ENCODE peak calls at places on chromosomes 5 and 9, in five cellular contexts. R is HCT116, M is HepG2, O is K562, B is GM12878. F is an unnamed sample.
A peak's percentile ranks its signal among the peaks of the same experiment; 100 is the strongest.

GRCh38 chr9:38228331-38229122 is 159.5 kb upstream of the SHB start:
- DNase-seq in R (no peak), M (no peak), O (no peak), B (no peak), F (no peak)

GRCh38 chr9:90044710-90045151 is 439.9 kb downstream of the GADD45G start:
- DNase-seq in R (peak; percentile 7), M (peak; percentile 5), O (no peak), B (no peak), F (peak; percentile 7)

GRCh38 chr9:131837836-131838235 is 98.0 kb upstream of the RAPGEF1 start:
- DNase-seq in R (no peak), M (no peak), O (no peak), B (no peak), F (no peak)

GRCh38 chr5:76314643-76315042 is 88.4 kb upstream of the IQGAP2 start:
- DNase-seq in R (no peak), M (peak; percentile 24), O (no peak), B (no peak), F (no peak)

GRCh38 chr9:129587487-129588262 is 33.2 kb downstream of the C9orf50 start:
- DNase-seq in R (peak; percentile 95), M (no peak), O (peak; percentile 95), B (no peak), F (no peak)

GRCh38 chr9:35650341-35651158 is at the start of gene SIT1:
- DNase-seq in R (no peak), M (no peak), O (no peak), B (no peak), F (no peak)

GRCh38 chr9:91777437-91777836 is 172.6 kb downstream of the ROR2 start:
- DNase-seq in R (no peak), M (no peak), O (no peak), B (no peak), F (no peak)

GRCh38 chr9:37639109-37639748 is 11.5 kb upstream of the FRMPD1 start:
- DNase-seq in R (no peak), M (no peak), O (no peak), B (no peak), F (no peak)

GRCh38 chr9:127729522-127730256 is 5.4 kb downstream of the TOR2A start:
- DNase-seq in R (no peak), M (peak; percentile 29), O (no peak), B (no peak), F (no peak)

GRCh38 chr5:157049605-157050004 is 9.3 kb downstream of the HAVCR1 start:
- DNase-seq in R (peak; percentile 10), M (peak; percentile 76), O (no peak), B (no peak), F (no peak)

GRCh38 chr5:124231794-124232193 is 514.6 kb downstream of the ZNF608 start:
- DNase-seq in R (no peak), M (peak; percentile 1), O (no peak), B (no peak), F (no peak)

GRCh38 chr5:142929602-142930001 is 159.4 kb downstream of the ARHGAP26 start:
- DNase-seq in R (no peak), M (no peak), O (no peak), B (no peak), F (peak; percentile 47)

GRCh38 chr5:155260798-155261197 is 247.2 kb downstream of the KIF4B start:
- DNase-seq in R (peak; percentile 6), M (peak; percentile 16), O (peak; percentile 4), B (no peak), F (no peak)

GRCh38 chr5:98656106-98656795 is 117.2 kb upstream of the RGMB start:
- DNase-seq in R (no peak), M (no peak), O (no peak), B (no peak), F (no peak)

GRCh38 chr9:87386490-87386889 is 111.2 kb upstream of the DAPK1 start:
- DNase-seq in R (no peak), M (peak; percentile 33), O (no peak), B (no peak), F (no peak)

GRCh38 chr9:116504081-116504480 is 183.0 kb upstream of the TRIM32 start:
- DNase-seq in R (no peak), M (no peak), O (no peak), B (no peak), F (no peak)

GRCh38 chr5:10452768-10453331 is 11.2 kb downstream of the ROPN1L start:
- DNase-seq in R (peak; percentile 70), M (peak; percentile 55), O (peak; percentile 80), B (peak; percentile 62), F (peak; percentile 87)

GRCh38 chr9:1154739-1155138 is 104.6 kb downstream of the DMRT2 start:
- DNase-seq in R (no peak), M (no peak), O (no peak), B (no peak), F (no peak)

GRCh38 chr9:137195525-137196220 is 4.9 kb downstream of the TPRN start:
- DNase-seq in R (no peak), M (no peak), O (no peak), B (no peak), F (no peak)

GRCh38 chr5:124104813-124105212 is 592.8 kb downstream of the CSNK1G3 start:
- DNase-seq in R (no peak), M (no peak), O (no peak), B (no peak), F (no peak)

GRCh38 chr9:137236936-137237421 is 4.1 kb upstream of the TUBB4B start:
- DNase-seq in R (no peak), M (no peak), O (no peak), B (no peak), F (no peak)

GRCh38 chr5:154916874-154917273 is 21.1 kb downstream of the GEMIN5 start:
- DNase-seq in R (no peak), M (no peak), O (no peak), B (no peak), F (no peak)

GRCh38 chr9:119349548-119349947 is 19.7 kb downstream of the BRINP1 start:
- DNase-seq in R (no peak), M (no peak), O (no peak), B (no peak), F (no peak)

GRCh38 chr5:123813937-123814624 is 302.1 kb downstream of the CSNK1G3 start:
- DNase-seq in R (no peak), M (no peak), O (no peak), B (peak; percentile 43), F (peak; percentile 93)

GRCh38 chr9:128155736-128156500 is 4.1 kb upstream of the BBLN start:
- DNase-seq in R (no peak), M (no peak), O (no peak), B (no peak), F (no peak)

GRCh38 chr5:42583322-42583721 is 160.1 kb downstream of the GHR start:
- DNase-seq in R (peak; percentile 37), M (peak; percentile 64), O (peak; percentile 88), B (peak; percentile 2), F (peak; percentile 59)

GRCh38 chr5:110048508-110048907 is 358.8 kb downstream of the MAN2A1 start:
- DNase-seq in R (no peak), M (no peak), O (no peak), B (no peak), F (no peak)

GRCh38 chr5:93589348-93589662 is 6.3 kb downstream of the NR2F1 start:
- DNase-seq in R (no peak), M (no peak), O (no peak), B (no peak), F (no peak)

GRCh38 chr5:132016721-132017250 is 5.3 kb upstream of the ACSL6 start:
- DNase-seq in R (no peak), M (no peak), O (no peak), B (no peak), F (no peak)

GRCh38 chr5:167393328-167393727 is 898.1 kb upstream of the WWC1 start:
- DNase-seq in R (no peak), M (no peak), O (no peak), B (no peak), F (no peak)

GRCh38 chr5:84779206-84779605 is 394.5 kb upstream of the EDIL3 start:
- DNase-seq in R (no peak), M (no peak), O (no peak), B (no peak), F (no peak)

GRCh38 chr5:139863361-139863760 is 67.8 kb downstream of the PSD2 start:
- DNase-seq in R (no peak), M (no peak), O (no peak), B (no peak), F (no peak)

GRCh38 chr5:163978897-163979296 is 473.5 kb downstream of the MAT2B start:
- DNase-seq in R (no peak), M (no peak), O (peak; percentile 6), B (no peak), F (no peak)

GRCh38 chr9:126625329-126626116 is 11.8 kb downstream of the LMX1B start:
- DNase-seq in R (no peak), M (no peak), O (no peak), B (no peak), F (no peak)

GRCh38 chr5:172187118-172188032 is 649 bp downstream of the STK10 start:
- DNase-seq in R (peak; percentile 26), M (peak; percentile 44), O (peak; percentile 76), B (no peak), F (peak; percentile 49)
- TF ChIP-seq POLR2A in R (no peak), M (no peak), O (no peak), B (peak; percentile 20), F (no peak)

GRCh38 chr5:115625579-115626443 is at the start of gene TMED7:
- DNase-seq in R (peak; percentile 96), M (peak; percentile 95), O (peak; percentile 99), B (peak; percentile 95), F (peak; percentile 99)
- H3K79me2 ChIP-seq in R (peaks cover 55% of the 10 kb centered on the region), M (peaks cover 55% of the 10 kb centered on the region), O (peaks cover 55% of the 10 kb centered on the region), B (peaks cover 56% of the 10 kb centered on the region), F (peaks cover 49% of the 10 kb centered on the region)

GRCh38 chr5:134371834-134372340 is 518 bp downstream of the UBE2B start:
- DNase-seq in R (no peak), M (peak; percentile 56), O (peak; percentile 76), B (no peak), F (peak; percentile 55)
- TF ChIP-seq POLR2A in R (no peak), M (peak; percentile 35), O (no peak), B (no peak), F (no peak)

DNA sequence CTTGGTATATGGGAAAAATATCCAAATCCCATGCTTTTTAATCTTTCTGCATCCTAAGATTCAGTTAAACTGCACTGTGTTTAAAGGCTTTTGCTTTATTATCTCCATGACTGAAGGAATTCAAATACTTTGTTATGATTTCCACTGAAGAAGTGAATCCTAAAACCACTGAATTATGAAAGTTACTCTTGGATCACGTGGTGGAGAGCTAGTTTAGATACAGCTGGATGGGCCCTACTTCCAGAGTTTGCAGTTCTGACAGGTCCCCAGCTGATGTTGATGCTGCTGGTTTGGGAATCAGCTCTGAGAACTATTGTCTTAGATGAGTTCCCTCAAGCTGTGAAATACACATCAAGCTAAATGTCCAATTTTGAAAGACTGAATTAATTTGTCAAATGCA is 5.0 kb downstream of the DAB2 start:
- DNase-seq in R (no peak), M (no peak), O (no peak), B (no peak), F (no peak)
- H3K79me2 ChIP-seq in R (no peaks in the 10 kb centered on the region), M (peaks cover 13% of the 10 kb centered on the region), O (peaks cover 10% of the 10 kb centered on the region), B (no peaks in the 10 kb centered on the region), F (peaks cover 98% of the 10 kb centered on the region)